ENCODE peak calls at places on chromosomes 11 and 22, in seven cellular contexts. J is left ventricle myocardium inferior, Q is heart right ventricle, K is tibial artery, W is tibial nerve, L is coronary artery, C is fibroblast of pulmonary artery. Z is an unnamed sample.

GRCh38 chr22:37240941-37241320 is 3.1 kb downstream of the RAC2 start:
- DNase-seq in Q (no peak), C (no peak), L (no peak), W (no peak), J (no peak), K (no peak), Z (no peak)

GRCh38 chr11:60363542-60364525 is 14.5 kb upstream of the MS4A7 start:
- DNase-seq in L (no peak), K (peak; percentile 59), J (no peak), Q (peak; percentile 50), C (peak; percentile 61), W (peak; percentile 79), Z (no peak)

GRCh38 chr11:62911137-62912130 is 9.7 kb downstream of the CHRM1 start:
- DNase-seq in Q (no peak), K (no peak), J (no peak), L (no peak), C (peak; percentile 21), W (no peak), Z (no peak)

GRCh38 chr11:15327786-15328231 is 213.1 kb downstream of the INSC start:
- DNase-seq in J (peak; percentile 33), K (peak; percentile 23), Q (peak; percentile 50), C (peak; percentile 51), L (no peak), W (peak; percentile 69), Z (no peak)

GRCh38 chr11:75565221-75565814 is 3.3 kb downstream of the SERPINH1 start:
- DNase-seq in W (peak; percentile 55), K (peak; percentile 76), L (no peak), C (peak; percentile 71), J (peak; percentile 69), Q (peak; percentile 62), Z (no peak)

GRCh38 chr11:72828081-72828567 is 13.9 kb downstream of the ATG16L2 start:
- DNase-seq in L (no peak), W (no peak), J (no peak), C (no peak), K (no peak), Q (no peak), Z (no peak)

GRCh38 chr11:36123353-36124220 is 165.6 kb downstream of the COMMD9 start:
- DNase-seq in Q (no peak), K (no peak), W (no peak), C (no peak), L (no peak), J (no peak), Z (no peak)

GRCh38 chr11:110093407-110094297 is 460 bp downstream of the ZC3H12C start:
- DNase-seq in C (peak; percentile 72), J (peak; percentile 74), L (peak; percentile 80), K (peak; percentile 58), Q (peak; percentile 46), W (peak; percentile 39), Z (no peak)

GRCh38 chr11:111559791-111560190 is 19.3 kb downstream of the LAYN start:
- DNase-seq in J (no peak), W (no peak), K (no peak), Q (no peak), L (no peak), C (no peak), Z (no peak)

GRCh38 chr22:23686416-23687024 is 4.3 kb upstream of the RGL4 start:
- DNase-seq in W (no peak), C (no peak), L (no peak), K (no peak), Q (no peak), J (no peak), Z (no peak)

GRCh38 chr11:11980841-11981308 is 27.6 kb downstream of the DKK3 start:
- DNase-seq in J (no peak), L (no peak), C (no peak), W (no peak), Q (no peak), K (no peak), Z (no peak)

GRCh38 chr11:110778351-110778750 is 66.1 kb upstream of the ARHGAP20 start:
- DNase-seq in C (no peak), K (no peak), W (no peak), L (no peak), J (no peak), Q (no peak), Z (no peak)

GRCh38 chr11:68690671-68691401 is 6.5 kb downstream of the GAL start:
- DNase-seq in K (no peak), L (no peak), J (no peak), C (no peak), Q (no peak), W (no peak), Z (no peak)
- TF ChIP-seq CTCF in K (no peak), L (no peak), J (no peak), C (no peak), Q (no peak), W (no peak), Z (no peak)

GRCh38 chr11:13328276-13328675 is 50.7 kb downstream of the BMAL1 start:
- DNase-seq in C (no peak), J (no peak), Q (no peak), L (no peak), K (no peak), W (no peak), Z (no peak)
- H3K4me3 ChIP-seq in C (no peak overlapping the region), J (no peak overlapping the region), Q (no peak overlapping the region), L (no peak overlapping the region), K (no peak overlapping the region), W (no peak overlapping the region), Z (no peak overlapping the region)

DNA sequence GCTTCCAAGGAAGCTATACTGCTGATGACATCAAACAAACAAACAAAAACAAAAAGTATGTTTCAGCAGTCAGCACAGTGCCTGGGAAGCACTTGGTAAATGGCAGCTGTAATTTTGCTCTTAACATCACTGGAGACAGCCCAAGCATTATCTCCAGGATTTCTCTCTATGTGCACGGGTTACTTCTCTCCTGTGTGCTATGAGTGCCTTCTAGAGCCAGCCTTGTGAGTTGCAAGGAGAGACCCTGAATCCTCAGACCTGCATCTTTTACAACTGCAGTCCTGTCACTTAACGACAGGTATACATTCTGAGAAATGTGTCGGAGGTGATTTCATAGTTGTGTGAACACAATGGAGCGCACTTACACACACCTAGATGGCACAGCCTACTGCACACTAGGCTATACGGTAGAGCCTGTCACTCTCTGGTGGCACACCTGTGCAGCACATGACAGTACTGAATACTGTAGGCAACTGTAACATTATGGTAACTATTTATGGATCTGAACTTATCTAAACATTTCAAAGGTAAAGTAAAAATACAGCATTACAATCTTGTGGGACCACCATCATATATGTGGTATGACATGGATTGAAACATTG is 662.5 kb upstream of the B3GAT1 start:
- DNase-seq in C (no peak), K (no peak), W (no peak), Q (no peak), J (no peak), L (no peak), Z (no peak)
- TF ChIP-seq CTCF in C (peak; percentile 22), K (no peak), W (no peak), Q (no peak), J (peak; percentile 34), L (no peak), Z (no peak)

GRCh38 chr22:42522546-42522945 is 3.0 kb upstream of the RRP7A start:
- DNase-seq in K (no peak), C (no peak), W (no peak), Q (no peak), J (no peak), L (no peak), Z (no peak)

GRCh38 chr22:42520663-42521546 is 1.3 kb upstream of the RRP7A start:
- DNase-seq in Q (no peak), K (no peak), J (no peak), C (no peak), W (peak; percentile 33), L (no peak), Z (no peak)

GRCh38 chr22:42515896-42516295 is 3.7 kb downstream of the RRP7A start:
- DNase-seq in L (no peak), Q (no peak), J (no peak), K (no peak), W (no peak), C (no peak), Z (no peak)

GRCh38 chr22:42519544-42520237 is at the start of gene RRP7A:
- DNase-seq in W (peak; percentile 74), L (peak; percentile 77), J (peak; percentile 83), Q (peak; percentile 87), C (peak; percentile 60), K (peak; percentile 69), Z (peak; percentile 31)
- H3K4me3 ChIP-seq in W (peak within 1 kb of the TSS; percentile 70), L (peak within 1 kb of the TSS; percentile 98), J (peak within 1 kb of the TSS; percentile 94), Q (peak within 1 kb of the TSS; percentile 100), C (peak within 1 kb of the TSS; percentile 71), K (peak within 1 kb of the TSS; percentile 94), Z (peak within 1 kb of the TSS; percentile 94)